ENCODE peak calls at places on chromosome 1, in nine cellular contexts. One of them, this sample, is unnamed.

GRCh38 chr1:200040516-200041138 is 13.1 kb downstream of the NR5A2 start:
- DNase-seq in DND-41: no peak
- DNase-seq in fibroblast of lung: peak
- DNase-seq in GM06990: peak
- DNase-seq in PC-3: no peak
- DNase-seq in psoas muscle: no peak
- DNase-seq in WERI-Rb-1: peak
- DNase-seq in GM13977: peak
- DNase-seq in omental fat pad: no peak
- DNase-seq in this sample: no peak

GRCh38 chr1:47827032-47827585 is 170.1 kb downstream of the TRABD2B start:
- DNase-seq in WERI-Rb-1: no peak
- DNase-seq in psoas muscle: no peak
- DNase-seq in omental fat pad: no peak
- DNase-seq in GM13977: no peak
- DNase-seq in DND-41: no peak
- DNase-seq in PC-3: no peak
- DNase-seq in GM06990: no peak
- DNase-seq in fibroblast of lung: no peak
- DNase-seq in this sample: no peak

GRCh38 chr1:108592030-108592759 is 32.3 kb downstream of the EEIG2 start:
- DNase-seq in PC-3: peak
- DNase-seq in WERI-Rb-1: no peak
- DNase-seq in GM06990: no peak
- DNase-seq in psoas muscle: no peak
- DNase-seq in GM13977: no peak
- DNase-seq in fibroblast of lung: no peak
- DNase-seq in omental fat pad: no peak
- DNase-seq in DND-41: no peak
- DNase-seq in this sample: no peak

GRCh38 chr1:9701661-9702060 is 50.1 kb downstream of the PIK3CD start:
- DNase-seq in DND-41: no peak
- DNase-seq in GM06990: no peak
- DNase-seq in PC-3: peak
- DNase-seq in WERI-Rb-1: no peak
- DNase-seq in fibroblast of lung: no peak
- DNase-seq in GM13977: no peak
- DNase-seq in omental fat pad: no peak
- DNase-seq in psoas muscle: no peak
- DNase-seq in this sample: no peak

GRCh38 chr1:165879946-165880345 is 52.5 kb downstream of the UCK2 start:
- DNase-seq in PC-3: no peak
- DNase-seq in DND-41: no peak
- DNase-seq in fibroblast of lung: no peak
- DNase-seq in psoas muscle: no peak
- DNase-seq in GM13977: no peak
- DNase-seq in GM06990: no peak
- DNase-seq in WERI-Rb-1: no peak
- DNase-seq in omental fat pad: no peak
- DNase-seq in this sample: no peak

GRCh38 chr1:170196490-170196889 is 50.7 kb downstream of the NTMT2 start:
- DNase-seq in psoas muscle: no peak
- DNase-seq in omental fat pad: no peak
- DNase-seq in GM06990: no peak
- DNase-seq in DND-41: no peak
- DNase-seq in PC-3: no peak
- DNase-seq in GM13977: no peak
- DNase-seq in WERI-Rb-1: no peak
- DNase-seq in fibroblast of lung: no peak
- DNase-seq in this sample: no peak

GRCh38 chr1:115314111-115314510 is 23.9 kb downstream of the NGF start:
- DNase-seq in PC-3: no peak
- DNase-seq in psoas muscle: no peak
- DNase-seq in fibroblast of lung: no peak
- DNase-seq in WERI-Rb-1: no peak
- DNase-seq in omental fat pad: no peak
- DNase-seq in GM13977: no peak
- DNase-seq in DND-41: no peak
- DNase-seq in GM06990: no peak
- DNase-seq in this sample: no peak

GRCh38 chr1:11051781-11052510 is 4.9 kb upstream of the MASP2 start:
- DNase-seq in omental fat pad: no peak
- DNase-seq in GM06990: no peak
- DNase-seq in DND-41: no peak
- DNase-seq in GM13977: no peak
- DNase-seq in WERI-Rb-1: peak
- DNase-seq in PC-3: no peak
- DNase-seq in fibroblast of lung: no peak
- DNase-seq in psoas muscle: no peak
- DNase-seq in this sample: no peak

GRCh38 chr1:59828160-59828559 is 13.4 kb downstream of the HOOK1 start:
- DNase-seq in fibroblast of lung: no peak
- DNase-seq in psoas muscle: no peak
- DNase-seq in GM13977: no peak
- DNase-seq in GM06990: no peak
- DNase-seq in DND-41: no peak
- DNase-seq in PC-3: no peak
- DNase-seq in WERI-Rb-1: no peak
- DNase-seq in omental fat pad: no peak
- DNase-seq in this sample: no peak

GRCh38 chr1:208232639-208233038 is 11.5 kb downstream of the PLXNA2 start:
- DNase-seq in omental fat pad: no peak
- DNase-seq in GM06990: no peak
- DNase-seq in psoas muscle: no peak
- DNase-seq in PC-3: no peak
- DNase-seq in WERI-Rb-1: no peak
- DNase-seq in fibroblast of lung: no peak
- DNase-seq in DND-41: no peak
- DNase-seq in GM13977: no peak
- DNase-seq in this sample: no peak

GRCh38 chr1:3684031-3684430 is 31.7 kb downstream of the TP73 start:
- DNase-seq in GM06990: no peak
- DNase-seq in GM13977: no peak
- DNase-seq in fibroblast of lung: no peak
- DNase-seq in WERI-Rb-1: no peak
- DNase-seq in psoas muscle: no peak
- DNase-seq in PC-3: no peak
- DNase-seq in omental fat pad: no peak
- DNase-seq in DND-41: no peak
- DNase-seq in this sample: no peak

GRCh38 chr1:27391511-27392095 is 819 bp upstream of the GPR3 start:
- DNase-seq in WERI-Rb-1: peak
- DNase-seq in DND-41: no peak
- DNase-seq in GM06990: no peak
- DNase-seq in psoas muscle: peak
- DNase-seq in fibroblast of lung: peak
- DNase-seq in GM13977: no peak
- DNase-seq in omental fat pad: no peak
- DNase-seq in PC-3: peak
- DNase-seq in this sample: peak

GRCh38 chr1:242002072-242002471 is 3.2 kb upstream of the MAP1LC3C start:
- DNase-seq in psoas muscle: no peak
- DNase-seq in omental fat pad: no peak
- DNase-seq in GM13977: no peak
- DNase-seq in PC-3: no peak
- DNase-seq in fibroblast of lung: no peak
- DNase-seq in WERI-Rb-1: no peak
- DNase-seq in DND-41: no peak
- DNase-seq in GM06990: no peak
- DNase-seq in this sample: no peak

GRCh38 chr1:96416690-96417444 is 304.7 kb upstream of the PTBP2 start:
- DNase-seq in GM13977: peak
- DNase-seq in fibroblast of lung: peak
- DNase-seq in psoas muscle: no peak
- DNase-seq in GM06990: no peak
- DNase-seq in omental fat pad: no peak
- DNase-seq in WERI-Rb-1: no peak
- DNase-seq in DND-41: no peak
- DNase-seq in PC-3: no peak
- DNase-seq in this sample: peak

GRCh38 chr1:175367896-175368295 is 175.3 kb upstream of the KIAA0040 start:
- DNase-seq in GM06990: no peak
- DNase-seq in WERI-Rb-1: no peak
- DNase-seq in omental fat pad: no peak
- DNase-seq in PC-3: no peak
- DNase-seq in psoas muscle: no peak
- DNase-seq in DND-41: no peak
- DNase-seq in fibroblast of lung: no peak
- DNase-seq in GM13977: no peak
- DNase-seq in this sample: no peak

GRCh38 chr1:94974224-94974623 is 47.3 kb upstream of the CNN3 start:
- DNase-seq in PC-3: no peak
- DNase-seq in DND-41: no peak
- DNase-seq in GM13977: no peak
- DNase-seq in psoas muscle: no peak
- DNase-seq in omental fat pad: no peak
- DNase-seq in WERI-Rb-1: no peak
- DNase-seq in fibroblast of lung: peak
- DNase-seq in GM06990: no peak
- DNase-seq in this sample: no peak

DNA sequence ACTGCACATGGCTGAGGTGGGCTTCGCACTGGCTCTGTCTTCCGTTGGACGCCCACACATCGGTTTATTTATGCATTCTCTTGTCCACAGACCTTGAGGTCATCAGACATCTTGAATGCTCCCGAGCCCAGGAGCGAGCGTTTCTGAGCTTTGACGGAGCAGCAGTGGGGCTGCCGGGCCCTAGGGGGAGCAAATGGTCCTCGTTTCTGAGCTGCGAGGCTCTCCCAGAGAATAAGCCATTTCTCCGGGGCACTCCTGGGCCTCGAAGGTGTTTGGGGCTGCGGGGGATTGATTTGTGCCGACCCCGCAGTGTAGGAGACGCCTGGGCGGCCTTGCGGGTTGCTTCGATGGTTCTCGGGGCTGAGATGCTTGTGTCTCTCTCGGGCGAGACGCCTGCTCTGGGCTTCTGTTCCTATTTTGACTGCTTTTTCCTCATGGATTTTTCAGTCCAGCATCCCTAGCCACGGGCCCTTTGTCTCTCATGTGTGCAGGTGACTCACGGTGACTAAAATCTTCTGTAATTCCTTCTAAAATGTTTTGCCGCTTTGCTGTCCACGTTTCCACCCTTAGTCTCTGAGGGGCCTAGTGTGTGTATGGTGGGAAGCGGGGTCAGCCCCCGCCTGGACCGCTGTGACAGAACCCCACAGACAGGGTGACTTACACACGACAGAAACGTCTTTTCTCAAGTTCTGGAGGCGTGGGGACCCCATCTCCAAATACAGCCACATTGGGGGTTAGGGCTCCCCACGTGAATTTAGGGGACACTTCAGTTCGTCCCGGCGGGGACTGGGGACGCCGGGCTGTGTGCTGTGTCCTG is 62.1 kb downstream of the FAAP20 start:
- DNase-seq in DND-41: no peak
- DNase-seq in psoas muscle: peak
- DNase-seq in fibroblast of lung: peak
- DNase-seq in GM13977: no peak
- DNase-seq in GM06990: no peak
- DNase-seq in PC-3: peak
- DNase-seq in omental fat pad: no peak
- DNase-seq in WERI-Rb-1: peak
- DNase-seq in this sample: peak
- TF ChIP-seq CTCF in DND-41: peak
- TF ChIP-seq CTCF in psoas muscle: peak
- TF ChIP-seq CTCF in fibroblast of lung: peak
- TF ChIP-seq CTCF in GM13977: peak
- TF ChIP-seq CTCF in GM06990: no peak
- TF ChIP-seq CTCF in PC-3: peak
- TF ChIP-seq CTCF in omental fat pad: no peak
- TF ChIP-seq CTCF in WERI-Rb-1: peak
- TF ChIP-seq CTCF in this sample: no peak

GRCh38 chr1:1230656-1231399 is 973 bp downstream of the SDF4 start:
- DNase-seq in DND-41: peak
- DNase-seq in fibroblast of lung: peak
- DNase-seq in GM06990: no peak
- DNase-seq in GM13977: no peak
- DNase-seq in psoas muscle: no peak
- DNase-seq in WERI-Rb-1: no peak
- DNase-seq in omental fat pad: no peak
- DNase-seq in PC-3: peak
- DNase-seq in this sample: peak
- TF ChIP-seq CTCF in DND-41: peak
- TF ChIP-seq CTCF in fibroblast of lung: peak
- TF ChIP-seq CTCF in GM06990: no peak
- TF ChIP-seq CTCF in GM13977: no peak
- TF ChIP-seq CTCF in psoas muscle: peak
- TF ChIP-seq CTCF in WERI-Rb-1: no peak
- TF ChIP-seq CTCF in omental fat pad: no peak
- TF ChIP-seq CTCF in PC-3: peak
- TF ChIP-seq CTCF in this sample: peak

GRCh38 chr1:182783068-182783467 is 6.5 kb upstream of the NPL start:
- DNase-seq in GM06990: no peak
- DNase-seq in omental fat pad: no peak
- DNase-seq in PC-3: no peak
- DNase-seq in WERI-Rb-1: peak
- DNase-seq in DND-41: no peak
- DNase-seq in fibroblast of lung: no peak
- DNase-seq in psoas muscle: no peak
- DNase-seq in GM13977: no peak
- DNase-seq in this sample: no peak
- TF ChIP-seq CTCF in GM06990: peak
- TF ChIP-seq CTCF in omental fat pad: no peak
- TF ChIP-seq CTCF in PC-3: no peak
- TF ChIP-seq CTCF in WERI-Rb-1: peak
- TF ChIP-seq CTCF in DND-41: no peak
- TF ChIP-seq CTCF in fibroblast of lung: peak
- TF ChIP-seq CTCF in psoas muscle: no peak
- TF ChIP-seq CTCF in GM13977: peak
- TF ChIP-seq CTCF in this sample: no peak

DNA sequence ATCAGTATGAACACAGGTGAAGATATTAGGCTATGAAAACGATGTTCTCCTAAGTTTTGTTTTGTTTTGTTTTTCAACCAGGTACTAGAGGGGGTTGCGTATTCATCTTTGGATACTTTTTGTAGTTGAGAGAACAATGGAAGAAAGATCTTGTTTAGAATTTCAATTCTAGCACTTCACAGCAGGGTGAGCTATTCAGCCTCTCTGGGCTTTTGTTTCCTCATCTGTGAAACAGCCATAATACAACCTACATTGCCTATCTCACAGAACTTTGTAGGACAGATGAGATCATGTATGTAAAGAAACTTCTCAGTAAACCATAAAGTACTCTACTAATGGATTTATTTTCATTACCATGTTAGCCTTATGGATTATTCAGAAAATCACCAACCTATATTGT is 199.5 kb downstream of the GPATCH2 start:
- DNase-seq in PC-3: peak
- DNase-seq in GM13977: no peak
- DNase-seq in psoas muscle: no peak
- DNase-seq in WERI-Rb-1: no peak
- DNase-seq in fibroblast of lung: peak
- DNase-seq in GM06990: no peak
- DNase-seq in DND-41: no peak
- DNase-seq in omental fat pad: no peak
- DNase-seq in this sample: peak
- TF ChIP-seq CTCF in PC-3: peak
- TF ChIP-seq CTCF in GM13977: peak
- TF ChIP-seq CTCF in psoas muscle: no peak
- TF ChIP-seq CTCF in WERI-Rb-1: no peak
- TF ChIP-seq CTCF in fibroblast of lung: no peak
- TF ChIP-seq CTCF in GM06990: no peak
- TF ChIP-seq CTCF in DND-41: no peak
- TF ChIP-seq CTCF in omental fat pad: no peak
- TF ChIP-seq CTCF in this sample: peak